ENCODE peak calls at places on chromosome 11, in nine cellular contexts. F is Karpas-422, H is astrocyte of the spinal cord, P is A549, I is mesendoderm, B is OCI-LY7, N is stomach, D is esophagus squamous epithelium, C is GM12865. Q is an unnamed sample.

GRCh38 chr11:68862426-68862825 is 20.7 kb upstream of the CPT1A start:
- DNase-seq in F (no peak), H (no peak), P (no peak), I (no peak), B (no peak), N (no peak), D (no peak), C (no peak), Q (no peak)

GRCh38 chr11:119376197-119376847 is 5.2 kb downstream of the USP2 start:
- DNase-seq in F (no peak), H (no peak), P (no peak), I (no peak), B (peak), N (peak), D (no peak), C (no peak), Q (no peak)

GRCh38 chr11:43360361-43361032 is 1.8 kb downstream of the TTC17 start:
- DNase-seq in F (no peak), H (no peak), P (no peak), I (no peak), B (peak), N (no peak), D (no peak), C (peak), Q (no peak)

GRCh38 chr11:27395556-27396258 is 32.7 kb upstream of the CCDC34 start:
- DNase-seq in F (no peak), H (peak), P (peak), I (peak), B (no peak), N (peak), D (no peak), C (no peak), Q (no peak)

GRCh38 chr11:11213117-11213516 is 139.9 kb downstream of the CSNK2A3 start:
- DNase-seq in F (no peak), H (no peak), P (no peak), I (no peak), B (no peak), N (no peak), D (no peak), C (no peak), Q (no peak)

GRCh38 chr11:75113049-75113448 is 16.4 kb upstream of the OR2AT4 start:
- DNase-seq in F (no peak), H (no peak), P (no peak), I (no peak), B (no peak), N (no peak), D (no peak), C (no peak), Q (no peak)

GRCh38 chr11:111624602-111625001 is 22.4 kb downstream of the SIK2 start:
- DNase-seq in F (no peak), H (no peak), P (no peak), I (no peak), B (no peak), N (no peak), D (no peak), C (no peak), Q (no peak)

GRCh38 chr11:126599498-126599897 is 244.0 kb downstream of the ST3GAL4 start:
- DNase-seq in F (no peak), H (no peak), P (no peak), I (no peak), B (no peak), N (no peak), D (no peak), C (no peak), Q (no peak)

GRCh38 chr11:615453-616319 is at the start of gene IRF7:
- DNase-seq in F (peak), H (peak), P (peak), I (peak), B (peak), N (peak), D (peak), C (peak), Q (peak)

GRCh38 chr11:120820040-120820439 is 203.9 kb upstream of the TBCEL start:
- DNase-seq in F (no peak), H (no peak), P (no peak), I (no peak), B (no peak), N (no peak), D (no peak), C (no peak), Q (no peak)

GRCh38 chr11:61138940-61139339 is 22.3 kb downstream of the VPS37C start:
- DNase-seq in F (no peak), H (peak), P (no peak), I (no peak), B (no peak), N (no peak), D (no peak), C (no peak), Q (peak)

GRCh38 chr11:14054708-14055107 is 92.2 kb downstream of the SPON1 start:
- DNase-seq in F (no peak), H (no peak), P (no peak), I (no peak), B (peak), N (no peak), D (no peak), C (no peak), Q (peak)

GRCh38 chr11:48081151-48082010 is 101.0 kb downstream of the PTPRJ start:
- DNase-seq in F (no peak), H (peak), P (no peak), I (no peak), B (peak), N (no peak), D (no peak), C (no peak), Q (peak)

GRCh38 chr11:69297926-69298777 is 4.2 kb downstream of the MYEOV start:
- DNase-seq in F (peak), H (peak), P (peak), I (peak), B (peak), N (peak), D (peak), C (peak), Q (no peak)

GRCh38 chr11:73350908-73351636 is 25.1 kb upstream of the RELT start:
- DNase-seq in F (peak), H (peak), P (peak), I (peak), B (peak), N (peak), D (no peak), C (peak), Q (peak)

GRCh38 chr11:119614227-119615002 is 114.6 kb downstream of the NECTIN1 start:
- DNase-seq in F (no peak), H (no peak), P (no peak), I (no peak), B (no peak), N (no peak), D (no peak), C (no peak), Q (no peak)

GRCh38 chr11:120546312-120547205 is 35.0 kb downstream of the GRIK4 start:
- DNase-seq in F (no peak), H (peak), P (peak), I (peak), B (no peak), N (peak), D (no peak), C (no peak), Q (peak)

GRCh38 chr11:32386770-32387377 is 48.5 kb downstream of the WT1 start:
- DNase-seq in F (peak), H (peak), P (no peak), I (peak), B (no peak), N (no peak), D (no peak), C (no peak), Q (no peak)

GRCh38 chr11:109794501-109794900 is 298.7 kb upstream of the ZC3H12C start:
- DNase-seq in F (peak), H (peak), P (no peak), I (no peak), B (no peak), N (no peak), D (no peak), C (no peak), Q (no peak)

GRCh38 chr11:44758996-44759395 is 32.2 kb downstream of the TSPAN18 start:
- DNase-seq in F (no peak), H (no peak), P (no peak), I (no peak), B (no peak), N (no peak), D (no peak), C (no peak), Q (no peak)

GRCh38 chr11:68009391-68010000 is 631 bp upstream of the ALDH3B1 start:
- DNase-seq in F (peak), H (peak), P (peak), I (no peak), B (peak), N (no peak), D (no peak), C (peak), Q (no peak)

GRCh38 chr11:8224711-8225110 is 39.0 kb downstream of the LMO1 start:
- DNase-seq in F (no peak), H (no peak), P (no peak), I (no peak), B (no peak), N (no peak), D (no peak), C (no peak), Q (no peak)
- H3K4me3 ChIP-seq in F (no peak), H (no peak), P (no peak), I (no peak), B (no peak), N (no peak), D (no peak), C (no peak), Q (no peak)

DNA sequence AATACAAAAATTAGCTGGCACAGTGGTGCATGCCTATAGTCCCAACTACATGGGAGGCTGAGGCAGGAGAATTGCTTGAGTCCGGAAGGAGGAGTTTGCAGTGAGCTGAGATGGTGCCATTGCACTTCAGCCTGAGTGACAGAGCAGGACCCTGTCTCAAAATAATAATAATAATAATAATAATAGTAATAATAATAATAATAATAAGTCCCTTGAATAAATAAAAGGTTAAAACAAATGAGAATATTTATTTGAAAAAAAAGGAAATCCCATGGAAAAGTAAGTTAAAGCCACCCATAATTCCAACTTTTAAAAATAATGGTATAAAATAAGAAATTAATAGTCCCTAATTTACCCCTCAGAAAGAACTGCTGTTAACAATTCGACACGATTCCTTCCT is 10.0 kb upstream of the NAV2 start:
- DNase-seq in F (no peak), H (no peak), P (no peak), I (no peak), B (no peak), N (no peak), D (no peak), C (no peak), Q (no peak)
- H3K4me3 ChIP-seq in F (no peak), H (no peak), P (no peak), I (no peak), B (no peak), N (no peak), D (no peak), C (no peak), Q (no peak)

GRCh38 chr11:57646756-57647303 is 2.9 kb downstream of the YPEL4 start:
- DNase-seq in F (no peak), H (no peak), P (no peak), I (peak), B (no peak), N (no peak), D (no peak), C (no peak), Q (no peak)

GRCh38 chr11:57647368-57647767 is 2.3 kb downstream of the YPEL4 start:
- DNase-seq in F (no peak), H (no peak), P (no peak), I (peak), B (no peak), N (no peak), D (no peak), C (no peak), Q (no peak)

GRCh38 chr11:57649826-57650738 is at the start of gene YPEL4:
- DNase-seq in F (no peak), H (peak), P (peak), I (peak), B (peak), N (no peak), D (no peak), C (no peak), Q (no peak)

GRCh38 chr11:57648791-57649735 is 649 bp downstream of the YPEL4 start:
- DNase-seq in F (peak), H (no peak), P (no peak), I (peak), B (peak), N (no peak), D (no peak), C (no peak), Q (no peak)

GRCh38 chr11:57647960-57648776 is 1.5 kb downstream of the YPEL4 start:
- DNase-seq in F (no peak), H (no peak), P (no peak), I (peak), B (no peak), N (no peak), D (no peak), C (no peak), Q (no peak)
- H3K4me3 ChIP-seq in F (no peak), H (no peak), P (no peak), I (no peak), B (peak), N (no peak), D (no peak), C (no peak), Q (peak)

GRCh38 chr11:112961751-112962747 is 829 bp downstream of the NCAM1 start:
- DNase-seq in F (no peak), H (no peak), P (no peak), I (peak), B (no peak), N (no peak), D (no peak), C (no peak), Q (no peak)

GRCh38 chr11:112958670-112959069 is 2.5 kb upstream of the NCAM1 start:
- DNase-seq in F (no peak), H (no peak), P (peak), I (peak), B (no peak), N (no peak), D (no peak), C (no peak), Q (peak)

GRCh38 chr11:112962854-112963367 is 1.7 kb downstream of the NCAM1 start:
- DNase-seq in F (no peak), H (peak), P (no peak), I (peak), B (no peak), N (peak), D (no peak), C (no peak), Q (no peak)

GRCh38 chr11:112963368-112963955 is 2.2 kb downstream of the NCAM1 start:
- DNase-seq in F (no peak), H (no peak), P (no peak), I (peak), B (no peak), N (no peak), D (no peak), C (no peak), Q (no peak)

GRCh38 chr11:112961146-112961668 is at the start of gene NCAM1:
- DNase-seq in F (no peak), H (peak), P (peak), I (peak), B (peak), N (peak), D (no peak), C (peak), Q (peak)
- H3K4me3 ChIP-seq in F (no peak), H (peak), P (peak), I (peak), B (peak), N (peak), D (peak), C (no peak), Q (peak)

GRCh38 chr11:96037267-96037990 is 113.5 kb upstream of the MTMR2 start:
- DNase-seq in F (no peak), H (peak), P (peak), I (peak), B (no peak), N (no peak), D (no peak), C (no peak), Q (no peak)
- H3K4me3 ChIP-seq in F (no peak), H (no peak), P (no peak), I (no peak), B (no peak), N (no peak), D (no peak), C (no peak), Q (no peak)

DNA sequence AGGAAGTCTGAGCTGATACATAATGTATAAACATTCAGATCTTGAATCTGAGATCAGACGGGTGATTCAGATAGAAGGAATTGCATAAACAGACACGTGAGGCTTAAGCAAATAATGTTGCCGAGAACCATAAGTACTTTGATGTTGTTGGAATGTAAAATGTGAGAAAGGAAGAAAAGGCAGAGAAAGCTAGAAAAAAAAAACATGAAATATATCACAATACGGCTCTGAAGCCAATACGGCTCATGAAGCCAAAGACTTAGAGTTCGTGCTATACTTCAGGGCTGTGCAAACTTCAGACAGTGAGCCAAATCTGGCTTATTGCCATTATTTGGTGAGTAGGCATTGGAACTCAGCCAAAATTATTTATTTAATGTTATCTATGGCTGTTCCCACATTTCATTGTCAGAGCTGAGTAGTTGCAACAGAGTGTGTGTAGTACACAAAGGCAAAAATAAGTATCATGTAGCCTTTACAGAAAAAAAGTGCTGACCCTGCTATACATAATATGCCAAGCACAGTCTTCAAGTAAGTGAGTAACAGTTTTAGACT is 673.3 kb downstream of the CNTN5 start:
- DNase-seq in F (no peak), H (peak), P (peak), I (no peak), B (no peak), N (no peak), D (no peak), C (no peak), Q (no peak)
- H3K4me3 ChIP-seq in F (no peak), H (no peak), P (peak), I (no peak), B (no peak), N (no peak), D (no peak), C (no peak), Q (no peak)

DNA sequence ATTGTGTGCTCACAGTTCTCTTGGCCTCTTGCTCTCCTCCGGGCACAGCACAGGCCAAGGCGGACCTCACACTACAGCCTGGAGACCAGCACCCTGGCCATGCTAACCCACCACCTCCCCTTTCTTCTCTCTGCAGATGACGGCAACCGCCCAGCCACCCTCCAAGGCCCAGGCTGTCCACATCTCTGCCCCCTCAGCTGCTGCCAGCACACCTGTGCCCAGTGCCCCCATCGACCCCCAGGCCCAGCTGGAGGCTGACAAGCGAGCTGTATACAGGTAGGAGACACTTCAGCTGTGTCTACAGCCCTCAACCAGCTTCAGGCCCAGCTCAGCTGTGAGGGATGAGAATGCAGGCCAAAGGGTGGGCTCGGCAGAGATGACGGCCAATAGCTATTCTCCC is 128.4 kb downstream of the FEZ1 start:
- DNase-seq in F (no peak), H (no peak), P (no peak), I (no peak), B (no peak), N (no peak), D (no peak), C (no peak), Q (no peak)
- H3K4me3 ChIP-seq in F (no peak), H (no peak), P (no peak), I (no peak), B (no peak), N (no peak), D (no peak), C (no peak), Q (no peak)

GRCh38 chr11:92623055-92623454 is 346.4 kb upstream of the MTNR1B start:
- DNase-seq in F (no peak), H (no peak), P (no peak), I (no peak), B (no peak), N (no peak), D (no peak), C (peak), Q (no peak)
- H3K4me3 ChIP-seq in F (no peak), H (no peak), P (no peak), I (no peak), B (no peak), N (no peak), D (no peak), C (no peak), Q (no peak)

GRCh38 chr11:86524603-86525352 is 147.6 kb downstream of the ME3 start:
- DNase-seq in F (no peak), H (peak), P (peak), I (peak), B (no peak), N (no peak), D (no peak), C (no peak), Q (no peak)
- H3K4me3 ChIP-seq in F (no peak), H (no peak), P (no peak), I (no peak), B (no peak), N (no peak), D (no peak), C (no peak), Q (no peak)